ENCODE peak calls at places on chromosomes 4 and X, in four cellular contexts. Q, H, A and G are unnamed samples.

GRCh38 chr4:142883433-142883832 is 37.3 kb upstream of the INPP4B start:
- DNase-seq in Q (no peak), H (peak; percentile 13), A (no peak), G (peak; percentile 10)

GRCh38 chr4:26447378-26447777 is 42.9 kb downstream of the CCKAR start:
- DNase-seq in Q (no peak), H (no peak), A (no peak), G (no peak)

GRCh38 chr4:176927664-176928063 is 134.9 kb upstream of the VEGFC start:
- DNase-seq in Q (peak; percentile 9), H (peak; percentile 37), A (no peak), G (no peak)

GRCh38 chr4:109611045-109611616 is 51.1 kb downstream of the MCUB start:
- DNase-seq in Q (no peak), H (peak; percentile 6), A (no peak), G (no peak)

GRCh38 chr4:105474110-105474518 is 252 bp upstream of the PPA2 start:
- DNase-seq in Q (no peak), H (peak; percentile 93), A (peak; percentile 85), G (no peak)

GRCh38 chr4:131063878-131064277 is 1967.9 kb downstream of the C4orf33 start:
- DNase-seq in Q (peak; percentile 0), H (no peak), A (no peak), G (no peak)

GRCh38 chr4:121709766-121710405 is 13.1 kb upstream of the ANXA5 start:
- DNase-seq in Q (no peak), H (no peak), A (no peak), G (no peak)

GRCh38 chr4:181582595-181582994 is 660.6 kb upstream of the TENM3 start:
- DNase-seq in Q (no peak), H (no peak), A (no peak), G (no peak)

GRCh38 chr4:169716677-169717076 is 41.1 kb downstream of the HPF1 start:
- DNase-seq in Q (no peak), H (peak; percentile 49), A (no peak), G (no peak)

GRCh38 chr4:107349266-107349665 is 313.2 kb upstream of the DKK2 start:
- DNase-seq in Q (peak; percentile 24), H (no peak), A (no peak), G (no peak)

GRCh38 chr4:108917255-108917654 is 154.4 kb upstream of the ETNPPL start:
- DNase-seq in Q (no peak), H (no peak), A (no peak), G (no peak)

GRCh38 chrX:112841114-112841819 is 636 bp upstream of the AMOT start:
- DNase-seq in Q (peak; percentile 81), H (peak; percentile 82), A (peak; percentile 77), G (peak; percentile 77)

GRCh38 chrX:149691794-149692193 is 20.1 kb upstream of the MAGEA11 start:
- DNase-seq in Q (no peak), H (no peak), A (no peak), G (no peak)

GRCh38 chrX:11532291-11533075 is 133.2 kb downstream of the ARHGAP6 start:
- DNase-seq in Q (peak; percentile 15), H (no peak), A (no peak), G (no peak)

GRCh38 chr4:2357821-2358745 is 60.4 kb downstream of the ZFYVE28 start:
- DNase-seq in Q (no peak), H (no peak), A (no peak), G (no peak)